ENCODE peak calls at places on chromosomes 13 and 19, in eight cellular contexts. One of them, this sample, is unnamed.

GRCh38 chr19:50555447-50556235 is 12.6 kb downstream of the LRRC4B start:
- DNase-seq in adrenal gland: no peak
- DNase-seq in AG04450: no peak
- DNase-seq in pancreas: no peak
- DNase-seq in GM23338: peak; percentile 91
- DNase-seq in mammary epithelial cell: no peak
- DNase-seq in HFFc6: no peak
- DNase-seq in astrocyte of the cerebellum: no peak
- DNase-seq in this sample: peak; percentile 61

GRCh38 chr19:56076413-56076998 is 44.6 kb downstream of the ZNF787 start:
- DNase-seq in adrenal gland: peak; percentile 67
- DNase-seq in AG04450: peak; percentile 15
- DNase-seq in pancreas: peak; percentile 68
- DNase-seq in GM23338: peak; percentile 77
- DNase-seq in mammary epithelial cell: peak; percentile 35
- DNase-seq in HFFc6: peak; percentile 41
- DNase-seq in astrocyte of the cerebellum: peak; percentile 33
- DNase-seq in this sample: peak; percentile 84

GRCh38 chr19:29967623-29968022 is 25.6 kb downstream of the URI1 start:
- DNase-seq in adrenal gland: peak; percentile 32
- DNase-seq in AG04450: no peak
- DNase-seq in pancreas: no peak
- DNase-seq in GM23338: no peak
- DNase-seq in mammary epithelial cell: no peak
- DNase-seq in HFFc6: no peak
- DNase-seq in astrocyte of the cerebellum: no peak
- DNase-seq in this sample: no peak

GRCh38 chr19:7099597-7099921 is 30.1 kb downstream of the ZNF557 start:
- DNase-seq in adrenal gland: no peak
- DNase-seq in AG04450: no peak
- DNase-seq in pancreas: peak; percentile 87
- DNase-seq in GM23338: no peak
- DNase-seq in mammary epithelial cell: no peak
- DNase-seq in HFFc6: no peak
- DNase-seq in astrocyte of the cerebellum: no peak
- DNase-seq in this sample: peak; percentile 93

GRCh38 chr19:46963093-46963734 is 56.4 kb upstream of the NPAS1 start:
- DNase-seq in adrenal gland: no peak
- DNase-seq in AG04450: peak; percentile 66
- DNase-seq in pancreas: no peak
- DNase-seq in GM23338: no peak
- DNase-seq in mammary epithelial cell: no peak
- DNase-seq in HFFc6: peak; percentile 95
- DNase-seq in astrocyte of the cerebellum: peak; percentile 93
- DNase-seq in this sample: no peak

GRCh38 chr13:40228486-40228885 is 438.0 kb downstream of the FOXO1 start:
- DNase-seq in adrenal gland: no peak
- DNase-seq in AG04450: no peak
- DNase-seq in pancreas: no peak
- DNase-seq in GM23338: no peak
- DNase-seq in mammary epithelial cell: no peak
- DNase-seq in HFFc6: no peak
- DNase-seq in astrocyte of the cerebellum: no peak
- DNase-seq in this sample: no peak

GRCh38 chr19:56403261-56403660 is 871 bp upstream of the ZNF583 start:
- DNase-seq in adrenal gland: no peak
- DNase-seq in AG04450: peak; percentile 3
- DNase-seq in pancreas: no peak
- DNase-seq in GM23338: no peak
- DNase-seq in mammary epithelial cell: no peak
- DNase-seq in HFFc6: no peak
- DNase-seq in astrocyte of the cerebellum: no peak
- DNase-seq in this sample: no peak

GRCh38 chr19:35037716-35038622 is 3.6 kb upstream of the HPN start:
- DNase-seq in adrenal gland: peak; percentile 57
- DNase-seq in AG04450: no peak
- DNase-seq in pancreas: no peak
- DNase-seq in GM23338: no peak
- DNase-seq in mammary epithelial cell: no peak
- DNase-seq in HFFc6: no peak
- DNase-seq in astrocyte of the cerebellum: no peak
- DNase-seq in this sample: no peak

GRCh38 chr13:103328899-103329298 is 262.7 kb upstream of the SLC10A2 start:
- DNase-seq in adrenal gland: no peak
- DNase-seq in AG04450: no peak
- DNase-seq in pancreas: no peak
- DNase-seq in GM23338: no peak
- DNase-seq in mammary epithelial cell: peak; percentile 1
- DNase-seq in HFFc6: no peak
- DNase-seq in astrocyte of the cerebellum: no peak
- DNase-seq in this sample: no peak

GRCh38 chr13:66128692-66129269 is 1101.4 kb downstream of the PCDH9 start:
- DNase-seq in adrenal gland: no peak
- DNase-seq in AG04450: no peak
- DNase-seq in pancreas: no peak
- DNase-seq in GM23338: no peak
- DNase-seq in mammary epithelial cell: no peak
- DNase-seq in HFFc6: no peak
- DNase-seq in astrocyte of the cerebellum: no peak
- DNase-seq in this sample: no peak

GRCh38 chr13:39910833-39911232 is 255.4 kb downstream of the COG6 start:
- DNase-seq in adrenal gland: no peak
- DNase-seq in AG04450: no peak
- DNase-seq in pancreas: no peak
- DNase-seq in GM23338: no peak
- DNase-seq in mammary epithelial cell: peak; percentile 13
- DNase-seq in HFFc6: no peak
- DNase-seq in astrocyte of the cerebellum: peak; percentile 11
- DNase-seq in this sample: no peak

GRCh38 chr19:58217069-58217481 is 11.6 kb upstream of the ZNF544 start:
- DNase-seq in adrenal gland: no peak
- DNase-seq in AG04450: no peak
- DNase-seq in pancreas: no peak
- DNase-seq in GM23338: peak; percentile 70
- DNase-seq in mammary epithelial cell: no peak
- DNase-seq in HFFc6: no peak
- DNase-seq in astrocyte of the cerebellum: no peak
- DNase-seq in this sample: no peak

GRCh38 chr13:73355134-73355533 is 296.3 kb downstream of the KLF5 start:
- DNase-seq in adrenal gland: no peak
- DNase-seq in AG04450: no peak
- DNase-seq in pancreas: no peak
- DNase-seq in GM23338: no peak
- DNase-seq in mammary epithelial cell: peak; percentile 57
- DNase-seq in HFFc6: no peak
- DNase-seq in astrocyte of the cerebellum: no peak
- DNase-seq in this sample: no peak

GRCh38 chr19:39825531-39826076 is 8.4 kb downstream of the DYRK1B start:
- DNase-seq in adrenal gland: no peak
- DNase-seq in AG04450: no peak
- DNase-seq in pancreas: no peak
- DNase-seq in GM23338: no peak
- DNase-seq in mammary epithelial cell: no peak
- DNase-seq in HFFc6: no peak
- DNase-seq in astrocyte of the cerebellum: no peak
- DNase-seq in this sample: no peak

GRCh38 chr13:112744306-112745021 is 54.6 kb downstream of the ATP11A start:
- DNase-seq in adrenal gland: no peak
- DNase-seq in AG04450: no peak
- DNase-seq in pancreas: no peak
- DNase-seq in GM23338: no peak
- DNase-seq in mammary epithelial cell: peak; percentile 28
- DNase-seq in HFFc6: peak; percentile 49
- DNase-seq in astrocyte of the cerebellum: no peak
- DNase-seq in this sample: no peak

GRCh38 chr13:99314640-99315176 is 7.5 kb upstream of the GPR183 start:
- DNase-seq in adrenal gland: no peak
- DNase-seq in AG04450: no peak
- DNase-seq in pancreas: no peak
- DNase-seq in GM23338: no peak
- DNase-seq in mammary epithelial cell: no peak
- DNase-seq in HFFc6: peak; percentile 25
- DNase-seq in astrocyte of the cerebellum: no peak
- DNase-seq in this sample: no peak

GRCh38 chr13:19601749-19602725 is 31.4 kb upstream of the MPHOSPH8 start:
- DNase-seq in adrenal gland: peak; percentile 34
- DNase-seq in AG04450: no peak
- DNase-seq in pancreas: peak; percentile 56
- DNase-seq in GM23338: peak; percentile 82
- DNase-seq in mammary epithelial cell: peak; percentile 48
- DNase-seq in HFFc6: no peak
- DNase-seq in astrocyte of the cerebellum: no peak
- DNase-seq in this sample: peak; percentile 71

GRCh38 chr13:99797716-99798115 is 173.9 kb downstream of the ZIC5 start:
- DNase-seq in adrenal gland: no peak
- DNase-seq in AG04450: no peak
- DNase-seq in pancreas: no peak
- DNase-seq in GM23338: peak; percentile 39
- DNase-seq in mammary epithelial cell: no peak
- DNase-seq in HFFc6: no peak
- DNase-seq in astrocyte of the cerebellum: no peak
- DNase-seq in this sample: no peak

GRCh38 chr13:99150575-99151370 is 49.9 kb upstream of the UBAC2 start:
- DNase-seq in adrenal gland: no peak
- DNase-seq in AG04450: no peak
- DNase-seq in pancreas: no peak
- DNase-seq in GM23338: no peak
- DNase-seq in mammary epithelial cell: peak; percentile 97
- DNase-seq in HFFc6: peak; percentile 89
- DNase-seq in astrocyte of the cerebellum: peak; percentile 39
- DNase-seq in this sample: no peak

GRCh38 chr19:12400618-12401502 is at the start of gene ZNF799:
- DNase-seq in adrenal gland: peak; percentile 99
- DNase-seq in AG04450: peak; percentile 79
- DNase-seq in pancreas: peak; percentile 96
- DNase-seq in GM23338: peak; percentile 92
- DNase-seq in mammary epithelial cell: peak; percentile 98
- DNase-seq in HFFc6: peak; percentile 95
- DNase-seq in astrocyte of the cerebellum: peak; percentile 91
- DNase-seq in this sample: peak; percentile 93
- TF ChIP-seq CTCF in adrenal gland: no peak
- TF ChIP-seq CTCF in AG04450: no peak
- TF ChIP-seq CTCF in pancreas: no peak
- TF ChIP-seq CTCF in GM23338: peak; percentile 8
- TF ChIP-seq CTCF in mammary epithelial cell: peak; percentile 11
- TF ChIP-seq CTCF in HFFc6: peak; percentile 21
- TF ChIP-seq CTCF in astrocyte of the cerebellum: no peak
- TF ChIP-seq CTCF in this sample: no peak

DNA sequence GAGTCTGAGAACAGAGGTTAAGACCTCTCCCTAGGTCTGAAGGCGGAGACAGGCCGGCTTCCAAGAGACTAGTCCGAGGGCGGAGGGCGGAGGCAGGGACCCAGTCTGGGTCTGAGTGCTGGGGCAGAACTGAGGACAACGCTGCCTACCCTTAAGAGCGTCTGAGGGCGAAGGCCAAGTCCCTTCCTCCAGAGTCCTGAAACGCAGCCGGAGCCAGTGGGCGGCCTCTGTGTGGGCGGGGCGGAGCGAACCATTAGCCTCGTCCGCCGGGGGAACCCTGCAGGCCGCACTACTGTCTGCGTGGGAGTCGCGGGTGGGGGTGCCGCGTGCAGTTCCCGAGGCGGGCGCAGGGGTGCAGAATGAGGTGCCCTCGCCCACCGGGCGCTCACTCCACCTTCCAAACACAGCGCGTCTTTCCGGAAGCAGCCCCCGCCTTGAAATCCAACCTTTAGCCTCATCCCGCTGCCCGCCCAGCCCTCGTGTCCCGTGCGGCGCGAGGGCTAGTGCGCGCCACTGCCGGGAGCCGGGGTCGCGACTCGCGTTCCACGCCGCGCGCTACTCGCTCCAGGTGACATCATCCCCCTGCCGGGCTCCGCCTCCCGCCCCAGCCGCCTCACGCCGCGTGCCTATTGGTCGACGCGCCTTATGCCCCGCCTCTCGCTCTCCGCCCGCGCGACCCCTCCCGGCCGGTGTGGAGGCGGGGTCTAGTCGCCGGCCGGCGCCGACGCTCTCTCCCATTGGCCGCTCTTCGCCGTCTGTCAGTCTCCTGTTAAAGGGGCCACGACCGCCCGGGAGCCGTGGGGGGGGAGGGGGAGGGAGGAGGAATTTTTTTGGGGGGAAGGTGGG is at the start of gene C19orf73:
- DNase-seq in adrenal gland: peak; percentile 96
- DNase-seq in AG04450: peak; percentile 81
- DNase-seq in pancreas: peak; percentile 96
- DNase-seq in GM23338: peak; percentile 96
- DNase-seq in mammary epithelial cell: peak; percentile 93
- DNase-seq in HFFc6: peak; percentile 92
- DNase-seq in astrocyte of the cerebellum: peak; percentile 76
- DNase-seq in this sample: peak; percentile 97
- TF ChIP-seq CTCF in adrenal gland: no peak
- TF ChIP-seq CTCF in AG04450: peak; percentile 10
- TF ChIP-seq CTCF in pancreas: no peak
- TF ChIP-seq CTCF in GM23338: no peak
- TF ChIP-seq CTCF in mammary epithelial cell: no peak
- TF ChIP-seq CTCF in HFFc6: peak; percentile 46
- TF ChIP-seq CTCF in astrocyte of the cerebellum: no peak
- TF ChIP-seq CTCF in this sample: peak; percentile 39

GRCh38 chr13:91308299-91308698 is 39.2 kb upstream of the MIR17HG start:
- DNase-seq in adrenal gland: no peak
- DNase-seq in AG04450: no peak
- DNase-seq in pancreas: no peak
- DNase-seq in GM23338: peak; percentile 60
- DNase-seq in mammary epithelial cell: no peak
- DNase-seq in HFFc6: no peak
- DNase-seq in astrocyte of the cerebellum: no peak
- DNase-seq in this sample: no peak
- TF ChIP-seq CTCF in adrenal gland: no peak
- TF ChIP-seq CTCF in AG04450: peak; percentile 23
- TF ChIP-seq CTCF in pancreas: no peak
- TF ChIP-seq CTCF in GM23338: peak; percentile 36
- TF ChIP-seq CTCF in mammary epithelial cell: peak; percentile 39
- TF ChIP-seq CTCF in HFFc6: no peak
- TF ChIP-seq CTCF in astrocyte of the cerebellum: peak; percentile 8
- TF ChIP-seq CTCF in this sample: no peak

DNA sequence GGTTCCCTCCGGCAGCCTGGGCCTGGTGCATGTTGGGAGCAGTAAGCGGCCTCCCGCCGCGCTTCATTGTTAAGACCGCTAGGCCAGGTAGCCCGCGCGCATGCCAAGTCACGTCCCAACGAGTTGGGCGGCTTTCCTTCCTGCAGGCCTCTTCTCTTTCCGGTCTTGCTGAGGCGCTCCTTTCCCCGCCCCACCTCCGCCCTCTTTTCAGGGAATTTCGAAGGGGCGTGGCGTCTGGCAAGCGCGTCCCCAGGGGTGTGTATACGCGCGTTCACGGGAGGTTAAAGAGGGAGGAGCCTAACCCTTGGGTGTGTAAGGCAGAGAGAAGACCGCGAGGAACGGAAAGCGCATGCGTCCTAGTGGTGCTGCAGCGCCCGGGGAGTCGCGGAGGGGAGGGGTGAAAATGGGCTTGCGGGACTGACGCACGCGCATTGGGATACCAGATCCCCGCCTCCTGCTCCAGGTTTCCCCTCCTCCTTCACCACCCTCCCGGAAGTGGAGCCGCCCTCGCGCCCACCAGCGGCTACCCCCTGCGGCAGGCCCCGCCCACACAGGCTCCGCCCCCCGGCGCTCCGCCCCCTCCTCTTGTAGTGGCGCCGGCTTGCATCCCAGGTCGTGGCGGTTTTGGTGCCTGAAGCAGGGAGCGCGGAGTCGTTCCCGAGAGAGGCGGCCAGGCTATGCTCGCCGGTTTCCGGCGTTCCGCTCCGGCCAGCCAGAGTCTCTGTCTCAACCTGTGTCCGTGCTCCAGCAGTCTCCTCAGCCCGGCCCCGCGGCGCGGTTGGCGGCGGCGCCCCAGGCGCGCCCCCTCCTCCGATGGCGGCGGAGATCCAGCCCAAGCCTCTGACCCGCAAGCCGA is at the start of gene WDFY2:
- DNase-seq in adrenal gland: peak; percentile 100
- DNase-seq in AG04450: peak; percentile 100
- DNase-seq in pancreas: peak; percentile 100
- DNase-seq in GM23338: peak; percentile 100
- DNase-seq in mammary epithelial cell: peak; percentile 100
- DNase-seq in HFFc6: peak; percentile 99
- DNase-seq in astrocyte of the cerebellum: peak; percentile 100
- DNase-seq in this sample: peak; percentile 99
- TF ChIP-seq CTCF in adrenal gland: peak; percentile 22
- TF ChIP-seq CTCF in AG04450: no peak
- TF ChIP-seq CTCF in pancreas: no peak
- TF ChIP-seq CTCF in GM23338: no peak
- TF ChIP-seq CTCF in mammary epithelial cell: no peak
- TF ChIP-seq CTCF in HFFc6: no peak
- TF ChIP-seq CTCF in astrocyte of the cerebellum: no peak
- TF ChIP-seq CTCF in this sample: no peak

This sample was measured in glutamatergic neuron.